ENCODE peak calls at places on chromosome 12, in nine cellular contexts. O is PC-3, A is OCI-LY7, Q is GM23248, M is Karpas-422, Z is SK-N-SH, E is GM23338, K is MM.1S, G is HCT116. Y is an unnamed sample.

GRCh38 chr12:6541371-6542165 is 7.3 kb downstream of the GAPDH start:
- DNase-seq in E (no peak), Z (no peak), K (no peak), Q (no peak), M (no peak), O (no peak), G (no peak), A (no peak), Y (no peak)

GRCh38 chr12:82486524-82487235 is 128.4 kb downstream of the METTL25 start:
- DNase-seq in Q (peak; percentile 50), M (no peak), K (no peak), O (peak; percentile 66), G (peak; percentile 0), A (no peak), Z (no peak), E (no peak), Y (no peak)

GRCh38 chr12:11815397-11815796 is 165.9 kb downstream of the ETV6 start:
- DNase-seq in O (peak; percentile 22), A (no peak), M (no peak), E (no peak), Q (no peak), G (no peak), K (no peak), Z (no peak), Y (no peak)

GRCh38 chr12:107761502-107761904 is 566 bp upstream of the PRDM4 start:
- DNase-seq in G (no peak), O (peak; percentile 14), K (no peak), M (peak; percentile 60), Z (peak; percentile 46), E (peak; percentile 58), A (peak; percentile 12), Q (peak; percentile 27), Y (peak; percentile 23)

GRCh38 chr12:89448951-89449371 is 75.6 kb downstream of the GALNT4 start:
- DNase-seq in Q (peak; percentile 37), O (peak; percentile 23), G (no peak), M (no peak), K (no peak), E (no peak), A (no peak), Z (no peak), Y (no peak)

GRCh38 chr12:55713721-55714120 is 2.1 kb upstream of the BLOC1S1 start:
- DNase-seq in M (no peak), O (peak; percentile 94), A (no peak), G (no peak), Q (peak; percentile 93), K (no peak), E (no peak), Z (no peak), Y (no peak)

GRCh38 chr12:49949866-49950265 is 671 bp upstream of the AQP2 start:
- DNase-seq in K (no peak), M (peak; percentile 43), Q (no peak), E (no peak), O (no peak), A (no peak), G (no peak), Z (no peak), Y (no peak)

GRCh38 chr12:114982760-114983159 is 298.8 kb upstream of the TBX3 start:
- DNase-seq in Q (peak; percentile 8), Z (peak; percentile 21), A (no peak), K (no peak), E (peak; percentile 36), M (no peak), O (no peak), G (no peak), Y (no peak)

GRCh38 chr12:1457901-1458300 is 136.5 kb downstream of the FBXL14 start:
- DNase-seq in K (no peak), O (peak; percentile 60), A (no peak), M (no peak), Z (no peak), G (no peak), Q (peak; percentile 98), E (no peak), Y (no peak)

GRCh38 chr12:67515679-67516363 is 132.7 kb upstream of the DYRK2 start:
- DNase-seq in A (peak; percentile 80), O (peak; percentile 58), K (peak; percentile 96), Z (no peak), Q (no peak), E (no peak), G (no peak), M (no peak), Y (peak; percentile 13)

GRCh38 chr12:72368298-72368697 is 96.1 kb downstream of the TRHDE start:
- DNase-seq in K (no peak), Q (peak; percentile 4), G (no peak), M (peak; percentile 43), A (no peak), E (no peak), O (no peak), Z (no peak), Y (no peak)

GRCh38 chr12:96392397-96392796 is 7.8 kb downstream of the CDK17 start:
- DNase-seq in G (no peak), O (no peak), K (no peak), A (no peak), M (no peak), Z (no peak), E (no peak), Q (no peak), Y (no peak)
- H3K9me2 ChIP-seq in G (no peaks in the 10 kb centered on the region), O (no peaks in the 10 kb centered on the region), K (no peaks in the 10 kb centered on the region), A (no peaks in the 10 kb centered on the region), M (no peaks in the 10 kb centered on the region), Z (no peaks in the 10 kb centered on the region), E (no peaks in the 10 kb centered on the region), Q (no peaks in the 10 kb centered on the region), Y (no peaks in the 10 kb centered on the region)

GRCh38 chr12:97778111-97778510 is 315.5 kb downstream of the RMST start:
- DNase-seq in Z (no peak), E (no peak), A (peak; percentile 7), Q (no peak), K (no peak), O (no peak), G (no peak), M (peak; percentile 52), Y (no peak)
- H3K9me2 ChIP-seq in Z (no peaks in the 10 kb centered on the region), E (no peaks in the 10 kb centered on the region), A (no peaks in the 10 kb centered on the region), Q (no peaks in the 10 kb centered on the region), K (no peaks in the 10 kb centered on the region), O (no peaks in the 10 kb centered on the region), G (no peaks in the 10 kb centered on the region), M (no peaks in the 10 kb centered on the region), Y (no peaks in the 10 kb centered on the region)

GRCh38 chr12:121043067-121043466 is 4.0 kb upstream of the OASL start:
- DNase-seq in Z (no peak), A (no peak), E (no peak), G (no peak), M (no peak), O (no peak), Q (no peak), K (no peak), Y (no peak)

GRCh38 chr12:121050725-121051124 is 11.7 kb upstream of the OASL start:
- DNase-seq in Z (no peak), K (no peak), A (no peak), G (no peak), Q (peak; percentile 41), E (no peak), O (peak; percentile 48), M (peak; percentile 62), Y (no peak)

GRCh38 chr12:121053706-121054105 is 14.7 kb upstream of the OASL start:
- DNase-seq in A (no peak), Q (no peak), K (no peak), G (no peak), M (no peak), O (no peak), E (no peak), Z (no peak), Y (no peak)

GRCh38 chr12:121048442-121048841 is 9.4 kb upstream of the OASL start:
- DNase-seq in G (no peak), E (no peak), Z (peak; percentile 73), M (no peak), Q (no peak), K (no peak), O (no peak), A (no peak), Y (no peak)
- H3K9me2 ChIP-seq in G (no peaks in the 10 kb centered on the region), E (no peaks in the 10 kb centered on the region), Z (no peaks in the 10 kb centered on the region), M (no peaks in the 10 kb centered on the region), Q (no peaks in the 10 kb centered on the region), K (no peaks in the 10 kb centered on the region), O (no peaks in the 10 kb centered on the region), A (no peaks in the 10 kb centered on the region), Y (no peaks in the 10 kb centered on the region)

GRCh38 chr12:9099552-9100190 is 16.0 kb downstream of the A2M start:
- DNase-seq in Q (no peak), Z (no peak), O (no peak), A (no peak), E (no peak), G (no peak), M (no peak), K (no peak), Y (no peak)
- H3K9me2 ChIP-seq in Q (no peaks in the 10 kb centered on the region), Z (no peaks in the 10 kb centered on the region), O (no peaks in the 10 kb centered on the region), A (no peaks in the 10 kb centered on the region), E (no peaks in the 10 kb centered on the region), G (no peaks in the 10 kb centered on the region), M (no peaks in the 10 kb centered on the region), K (no peaks in the 10 kb centered on the region), Y (no peaks in the 10 kb centered on the region)

DNA sequence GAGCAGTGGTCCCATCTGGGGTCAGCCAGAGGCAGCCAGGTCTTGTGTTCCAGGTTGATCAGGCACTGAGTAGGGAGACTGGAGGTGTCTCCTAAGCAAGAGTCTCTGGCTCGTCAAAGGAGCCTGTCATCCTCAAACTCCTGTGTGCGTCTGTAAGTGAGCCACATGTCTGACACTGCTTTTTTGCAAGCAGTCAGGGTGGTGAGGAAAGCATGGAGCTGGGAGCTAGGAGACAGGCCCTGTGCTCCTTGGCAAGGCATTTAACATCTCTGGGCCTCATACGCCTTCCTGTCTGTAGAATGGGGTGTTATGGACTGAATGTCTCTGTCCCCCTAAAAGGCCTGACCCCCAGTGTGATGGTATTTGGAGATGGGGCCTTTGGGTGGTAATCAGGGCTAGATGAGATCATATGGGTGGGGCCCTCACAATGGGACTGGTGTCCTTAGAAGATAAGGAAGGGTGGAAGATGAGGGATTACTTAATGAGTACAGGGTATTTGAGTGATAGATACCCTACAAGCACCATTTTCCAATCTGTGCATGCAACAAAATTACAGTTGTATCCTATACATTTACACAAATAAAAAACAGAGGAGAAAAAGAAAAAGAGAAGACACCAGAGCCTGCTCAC is 53.0 kb downstream of the ARL6IP4 start:
- DNase-seq in Q (no peak), A (no peak), Z (no peak), K (no peak), M (no peak), O (no peak), G (no peak), E (no peak), Y (no peak)
- H3K9me2 ChIP-seq in Q (no peaks in the 10 kb centered on the region), A (no peaks in the 10 kb centered on the region), Z (no peaks in the 10 kb centered on the region), K (no peaks in the 10 kb centered on the region), M (no peaks in the 10 kb centered on the region), O (no peaks in the 10 kb centered on the region), G (no peaks in the 10 kb centered on the region), E (no peaks in the 10 kb centered on the region), Y (no peaks in the 10 kb centered on the region)

GRCh38 chr12:109670647-109671046 is 43.0 kb upstream of the FAM222A start:
- DNase-seq in E (peak; percentile 23), G (no peak), O (no peak), M (no peak), A (no peak), Q (no peak), K (no peak), Z (peak; percentile 38), Y (no peak)
- H3K9me2 ChIP-seq in E (no peaks in the 10 kb centered on the region), G (no peaks in the 10 kb centered on the region), O (no peaks in the 10 kb centered on the region), M (no peaks in the 10 kb centered on the region), A (no peaks in the 10 kb centered on the region), Q (no peaks in the 10 kb centered on the region), K (no peaks in the 10 kb centered on the region), Z (no peaks in the 10 kb centered on the region), Y (no peaks in the 10 kb centered on the region)

DNA sequence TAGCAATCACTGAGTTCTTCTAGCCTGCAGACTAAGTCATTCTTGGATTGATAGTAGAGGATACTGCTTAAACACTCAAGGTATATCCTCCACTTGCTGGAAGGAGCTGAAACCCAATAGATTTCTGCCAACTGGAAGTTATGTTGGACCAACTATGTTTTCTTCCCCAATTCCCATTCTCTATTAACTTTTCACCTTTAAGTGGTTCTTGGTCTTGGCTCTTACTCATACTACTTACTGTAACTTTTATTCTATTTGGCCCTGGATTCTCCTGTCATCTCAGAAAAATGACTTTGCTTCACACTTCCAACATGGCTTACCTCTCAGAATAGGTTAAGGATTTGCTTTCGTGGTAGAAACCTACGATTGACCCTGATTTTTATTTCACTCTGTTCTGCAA is 244.9 kb downstream of the ADAMTS20 start:
- DNase-seq in Z (no peak), O (no peak), E (no peak), K (no peak), A (no peak), Q (no peak), M (no peak), G (no peak), Y (no peak)
- H3K9me2 ChIP-seq in Z (no peaks in the 10 kb centered on the region), O (no peaks in the 10 kb centered on the region), E (peaks cover 7% of the 10 kb centered on the region), K (no peaks in the 10 kb centered on the region), A (no peaks in the 10 kb centered on the region), Q (no peaks in the 10 kb centered on the region), M (no peaks in the 10 kb centered on the region), G (no peaks in the 10 kb centered on the region), Y (no peaks in the 10 kb centered on the region)

Y was measured in hepatocyte.